ENCODE peak calls at places on chromosomes 7 and 10, in ten cellular contexts. J, H, U, X, B, W, I, G, Q and D are unnamed samples.

GRCh38 chr10:97279121-97279815 is 13.2 kb downstream of the ARHGAP19 start:
- DNase-seq in J (no peak), H (no peak), U (no peak), X (no peak), B (peak; percentile 27), W (peak; percentile 24), I (no peak), G (no peak), Q (no peak), D (peak; percentile 76)

GRCh38 chr10:82228701-82229100 is 353.7 kb downstream of the NRG3 start:
- DNase-seq in J (no peak), H (no peak), U (no peak), X (no peak), B (no peak), W (no peak), I (no peak), G (no peak), Q (no peak), D (no peak)

GRCh38 chr10:75722609-75723008 is 291.2 kb downstream of the LRMDA start:
- DNase-seq in J (no peak), H (no peak), U (no peak), X (no peak), B (no peak), W (no peak), I (no peak), G (no peak), Q (no peak), D (no peak)

GRCh38 chr7:106563466-106564150 is 97.3 kb downstream of the CCDC71L start:
- DNase-seq in J (no peak), H (no peak), U (no peak), X (no peak), B (no peak), W (no peak), I (peak; percentile 22), G (no peak), Q (no peak), D (no peak)

GRCh38 chr7:134710854-134711624 is 64.4 kb downstream of the BPGM start:
- DNase-seq in J (no peak), H (no peak), U (no peak), X (no peak), B (no peak), W (no peak), I (no peak), G (no peak), Q (no peak), D (no peak)

GRCh38 chr10:123838596-123839310 is 52.9 kb downstream of the CPXM2 start:
- DNase-seq in J (no peak), H (no peak), U (no peak), X (no peak), B (no peak), W (no peak), I (no peak), G (no peak), Q (no peak), D (no peak)

GRCh38 chr7:105306160-105306784 is 82.4 kb downstream of the SRPK2 start:
- DNase-seq in J (no peak), H (no peak), U (no peak), X (no peak), B (no peak), W (no peak), I (no peak), G (no peak), Q (peak; percentile 15), D (no peak)

GRCh38 chr10:116629340-116629739 is 8.6 kb downstream of the PNLIPRP2 start:
- DNase-seq in J (no peak), H (no peak), U (no peak), X (no peak), B (no peak), W (no peak), I (no peak), G (no peak), Q (no peak), D (no peak)

GRCh38 chr7:30994206-30995100 is 30.7 kb downstream of the GHRHR start:
- DNase-seq in J (no peak), H (no peak), U (no peak), X (no peak), B (no peak), W (no peak), I (no peak), G (no peak), Q (no peak), D (no peak)

GRCh38 chr7:159065151-159065550 is 79.5 kb downstream of the VIPR2 start:
- DNase-seq in J (no peak), H (no peak), U (no peak), X (no peak), B (no peak), W (no peak), I (no peak), G (no peak), Q (no peak), D (peak; percentile 82)

GRCh38 chr10:52232561-52233350 is 81.3 kb upstream of the DKK1 start:
- DNase-seq in J (no peak), H (no peak), U (no peak), X (no peak), B (peak; percentile 15), W (no peak), I (no peak), G (no peak), Q (peak; percentile 58), D (no peak)

GRCh38 chr7:37320140-37320839 is 128.4 kb downstream of the ELMO1 start:
- DNase-seq in J (no peak), H (no peak), U (no peak), X (no peak), B (no peak), W (no peak), I (no peak), G (no peak), Q (peak; percentile 56), D (no peak)

GRCh38 chr10:9253121-9253520 is 1198.6 kb downstream of the GATA3 start:
- DNase-seq in J (no peak), H (no peak), U (no peak), X (no peak), B (no peak), W (no peak), I (no peak), G (no peak), Q (peak; percentile 13), D (no peak)

GRCh38 chr10:130924138-130924819 is 387.2 kb downstream of the TCERG1L start:
- DNase-seq in J (peak; percentile 37), H (no peak), U (no peak), X (no peak), B (no peak), W (no peak), I (peak; percentile 32), G (no peak), Q (no peak), D (no peak)

GRCh38 chr7:157769016-157769869 is 432.4 kb downstream of the DNAJB6 start:
- DNase-seq in J (no peak), H (no peak), U (no peak), X (no peak), B (no peak), W (no peak), I (no peak), G (no peak), Q (no peak), D (no peak)

GRCh38 chr10:113680172-113681111 is 730 bp downstream of the CASP7 start:
- DNase-seq in J (peak; percentile 50), H (peak; percentile 21), U (no peak), X (no peak), B (peak; percentile 67), W (peak; percentile 45), I (peak; percentile 48), G (peak; percentile 73), Q (peak; percentile 91), D (peak; percentile 39)
- TF ChIP-seq POLR2A in J (peak; percentile 33), H (no peak), U (no peak), X (no peak), B (peak; percentile 71), W (no peak), I (no peak), G (no peak), Q (peak; percentile 45), D (no peak)

GRCh38 chr7:130205084-130205947 is at the start of gene TMEM209:
- DNase-seq in J (peak; percentile 95), H (peak; percentile 88), U (peak; percentile 94), X (peak; percentile 75), B (peak; percentile 95), W (peak; percentile 95), I (peak; percentile 97), G (peak; percentile 97), Q (peak; percentile 98), D (peak; percentile 92)

GRCh38 chr7:130210181-130210935 is 2.7 kb downstream of the SSMEM1 start:
- DNase-seq in J (no peak), H (no peak), U (no peak), X (no peak), B (no peak), W (no peak), I (no peak), G (no peak), Q (no peak), D (no peak)

GRCh38 chr7:130208511-130208910 is 851 bp downstream of the SSMEM1 start:
- DNase-seq in J (no peak), H (no peak), U (no peak), X (no peak), B (no peak), W (no peak), I (no peak), G (no peak), Q (no peak), D (no peak)

GRCh38 chr7:130207642-130208041 is at the start of gene SSMEM1:
- DNase-seq in J (no peak), H (no peak), U (no peak), X (no peak), B (no peak), W (no peak), I (no peak), G (no peak), Q (no peak), D (no peak)

DNA sequence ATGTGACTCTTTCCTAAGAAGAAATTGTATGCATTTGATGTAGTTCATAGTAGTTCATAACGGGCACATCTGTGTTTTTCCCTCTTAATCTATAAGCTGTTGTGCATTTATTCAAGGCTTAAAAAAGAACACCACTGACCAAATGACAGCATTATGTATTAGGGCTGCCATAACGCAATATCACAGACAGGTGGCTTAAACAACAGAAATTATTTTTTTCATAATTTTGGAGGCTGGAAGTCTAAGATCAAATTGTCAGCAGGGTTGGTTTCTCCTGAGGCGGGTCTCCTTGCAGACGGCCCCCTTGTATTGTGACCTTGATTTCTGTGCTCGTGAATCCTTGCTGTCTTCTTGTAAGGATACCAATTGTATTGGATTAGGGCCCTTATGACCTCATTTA is 627 bp upstream of the SSMEM1 start:
- DNase-seq in J (no peak), H (no peak), U (no peak), X (no peak), B (no peak), W (no peak), I (no peak), G (no peak), Q (no peak), D (no peak)
- TF ChIP-seq CTCF in J (no peak), H (no peak), U (no peak), X (no peak), B (no peak), W (no peak), I (no peak), G (no peak), Q (no peak), D (no peak)

GRCh38 chr7:130069978-130070899 is at the start of gene KLHDC10:
- DNase-seq in J (peak; percentile 97), H (peak; percentile 96), U (peak; percentile 98), X (peak; percentile 91), B (peak; percentile 97), W (peak; percentile 99), I (peak; percentile 97), G (peak; percentile 99), Q (peak; percentile 99), D (peak; percentile 99)
- TF ChIP-seq POLR2A in J (peak; percentile 69), H (no peak), U (peak; percentile 62), X (peak; percentile 36), B (peak; percentile 61), W (peak; percentile 15), I (peak; percentile 80), G (peak; percentile 32), Q (peak; percentile 76), D (no peak)

GRCh38 chr10:50552771-50553535 is 70.8 kb downstream of the SGMS1 start:
- DNase-seq in J (no peak), H (no peak), U (no peak), X (no peak), B (peak; percentile 34), W (no peak), I (peak; percentile 23), G (no peak), Q (peak; percentile 25), D (no peak)
- TF ChIP-seq CTCF in J (no peak), H (no peak), U (no peak), X (no peak), B (no peak), W (no peak), I (peak; percentile 40), G (no peak), Q (no peak), D (no peak)